ENCODE peak calls at places on chromosomes 6 and 20, in four cellular contexts. One of them, this sample, is unnamed. For H3K9me3, the result is how much of the 10 kb centered on the place peaks cover.

GRCh38 chr6:131749023-131749422 is 38.2 kb upstream of the CTAGE9 start:
- DNase-seq in stomach: no peak
- DNase-seq in A549: no peak
- DNase-seq in CD8-positive, alpha-beta memory T cell: no peak
- DNase-seq in this sample: no peak

GRCh38 chr6:2793491-2794151 is 28.4 kb downstream of the WRNIP1 start:
- DNase-seq in stomach: peak
- DNase-seq in CD8-positive, alpha-beta memory T cell: no peak
- DNase-seq in A549: no peak
- DNase-seq in this sample: no peak

GRCh38 chr6:32967151-32968091 is 973 bp upstream of the BRD2 start:
- DNase-seq in A549: no peak
- DNase-seq in stomach: no peak
- DNase-seq in CD8-positive, alpha-beta memory T cell: no peak
- DNase-seq in this sample: no peak

GRCh38 chr20:36084897-36085617 is 69.5 kb upstream of the EPB41L1 start:
- DNase-seq in A549: peak
- DNase-seq in CD8-positive, alpha-beta memory T cell: no peak
- DNase-seq in stomach: no peak
- DNase-seq in this sample: no peak

GRCh38 chr6:105326216-105326615 is 76.7 kb downstream of the PREP start:
- DNase-seq in A549: no peak
- DNase-seq in stomach: peak
- DNase-seq in CD8-positive, alpha-beta memory T cell: no peak
- DNase-seq in this sample: no peak

GRCh38 chr6:1870267-1870666 is 260.6 kb downstream of the FOXC1 start:
- DNase-seq in CD8-positive, alpha-beta memory T cell: no peak
- DNase-seq in A549: no peak
- DNase-seq in stomach: no peak
- DNase-seq in this sample: no peak

GRCh38 chr6:132446136-132446535 is 44.9 kb upstream of the MOXD1 start:
- DNase-seq in CD8-positive, alpha-beta memory T cell: no peak
- DNase-seq in stomach: no peak
- DNase-seq in A549: no peak
- DNase-seq in this sample: no peak

GRCh38 chr20:53080969-53081871 is 109.1 kb downstream of the TSHZ2 start:
- DNase-seq in A549: no peak
- DNase-seq in stomach: peak
- DNase-seq in CD8-positive, alpha-beta memory T cell: no peak
- DNase-seq in this sample: no peak

GRCh38 chr20:49724637-49725606 is 11.2 kb upstream of the B4GALT5 start:
- DNase-seq in stomach: no peak
- DNase-seq in A549: no peak
- DNase-seq in CD8-positive, alpha-beta memory T cell: peak
- DNase-seq in this sample: no peak

GRCh38 chr6:35601331-35602132 is 87.2 kb downstream of the FKBP5 start:
- DNase-seq in A549: peak
- DNase-seq in CD8-positive, alpha-beta memory T cell: peak
- DNase-seq in stomach: peak
- DNase-seq in this sample: peak

GRCh38 chr6:153727910-153728309 is 311.1 kb upstream of the OPRM1 start:
- DNase-seq in CD8-positive, alpha-beta memory T cell: no peak
- DNase-seq in A549: no peak
- DNase-seq in stomach: no peak
- DNase-seq in this sample: no peak

GRCh38 chr6:33886673-33887144 is 82.9 kb upstream of the MLN start:
- DNase-seq in A549: no peak
- DNase-seq in CD8-positive, alpha-beta memory T cell: no peak
- DNase-seq in stomach: no peak
- DNase-seq in this sample: no peak

GRCh38 chr20:33460711-33461110 is 17.1 kb upstream of the SNTA1 start:
- DNase-seq in CD8-positive, alpha-beta memory T cell: no peak
- DNase-seq in A549: no peak
- DNase-seq in stomach: no peak
- DNase-seq in this sample: no peak

GRCh38 chr6:79544939-79545450 is 7.8 kb upstream of the LCA5 start:
- DNase-seq in stomach: peak
- DNase-seq in A549: peak
- DNase-seq in CD8-positive, alpha-beta memory T cell: no peak
- DNase-seq in this sample: no peak

GRCh38 chr6:46323966-46324622 is 153.3 kb upstream of the ENPP5 start:
- DNase-seq in stomach: no peak
- DNase-seq in A549: no peak
- DNase-seq in CD8-positive, alpha-beta memory T cell: no peak
- DNase-seq in this sample: no peak

GRCh38 chr6:225121-225721 is 67.1 kb upstream of the DUSP22 start:
- DNase-seq in stomach: no peak
- DNase-seq in CD8-positive, alpha-beta memory T cell: no peak
- DNase-seq in A549: no peak
- DNase-seq in this sample: no peak

GRCh38 chr6:79713701-79714322 is 82.7 kb downstream of the SH3BGRL2 start:
- DNase-seq in A549: peak
- DNase-seq in CD8-positive, alpha-beta memory T cell: no peak
- DNase-seq in stomach: peak
- DNase-seq in this sample: no peak

GRCh38 chr6:63352587-63353281 is 33.0 kb upstream of the LGSN start:
- DNase-seq in stomach: peak
- DNase-seq in CD8-positive, alpha-beta memory T cell: no peak
- DNase-seq in A549: no peak
- DNase-seq in this sample: no peak

GRCh38 chr6:154815938-154816820 is 83.0 kb downstream of the SCAF8 start:
- DNase-seq in stomach: no peak
- DNase-seq in A549: no peak
- DNase-seq in CD8-positive, alpha-beta memory T cell: no peak
- DNase-seq in this sample: no peak

GRCh38 chr6:135227349-135227748 is 46.2 kb downstream of the MYB start:
- DNase-seq in A549: no peak
- DNase-seq in stomach: no peak
- DNase-seq in CD8-positive, alpha-beta memory T cell: no peak
- DNase-seq in this sample: no peak

GRCh38 chr6:79797912-79798311 is 149.4 kb downstream of the ELOVL4 start:
- DNase-seq in stomach: no peak
- DNase-seq in A549: no peak
- DNase-seq in CD8-positive, alpha-beta memory T cell: no peak
- DNase-seq in this sample: no peak

GRCh38 chr6:100229512-100229911 is 235.2 kb downstream of the SIM1 start:
- DNase-seq in CD8-positive, alpha-beta memory T cell: no peak
- DNase-seq in A549: no peak
- DNase-seq in stomach: no peak
- DNase-seq in this sample: no peak

GRCh38 chr6:142902636-142903053 is 42.3 kb downstream of the HIVEP2 start:
- DNase-seq in CD8-positive, alpha-beta memory T cell: peak
- DNase-seq in stomach: peak
- DNase-seq in A549: no peak
- DNase-seq in this sample: peak

GRCh38 chr20:17210983-17211382 is 15.9 kb upstream of the PCSK2 start:
- DNase-seq in CD8-positive, alpha-beta memory T cell: no peak
- DNase-seq in stomach: no peak
- DNase-seq in A549: no peak
- DNase-seq in this sample: no peak

GRCh38 chr6:31178143-31179041 is 7.9 kb upstream of the POU5F1 start:
- DNase-seq in A549: no peak
- DNase-seq in stomach: no peak
- DNase-seq in CD8-positive, alpha-beta memory T cell: no peak
- DNase-seq in this sample: no peak

GRCh38 chr6:166556871-166557322 is 29.6 kb downstream of the RAMACL start:
- DNase-seq in stomach: peak
- DNase-seq in A549: peak
- DNase-seq in CD8-positive, alpha-beta memory T cell: no peak
- DNase-seq in this sample: no peak

GRCh38 chr6:145787688-145788087 is 26.9 kb downstream of the FBXO30 start:
- DNase-seq in stomach: no peak
- DNase-seq in A549: no peak
- DNase-seq in CD8-positive, alpha-beta memory T cell: no peak
- DNase-seq in this sample: no peak

GRCh38 chr6:36383608-36384007 is 3.9 kb downstream of the ETV7 start:
- DNase-seq in A549: peak
- DNase-seq in CD8-positive, alpha-beta memory T cell: no peak
- DNase-seq in stomach: no peak
- DNase-seq in this sample: no peak

GRCh38 chr6:87944541-87944954 is 103.1 kb upstream of the SPACA1 start:
- DNase-seq in A549: peak
- DNase-seq in stomach: peak
- DNase-seq in CD8-positive, alpha-beta memory T cell: no peak
- DNase-seq in this sample: no peak

GRCh38 chr6:11653028-11653583 is 115.6 kb downstream of the TMEM170B start:
- DNase-seq in CD8-positive, alpha-beta memory T cell: no peak
- DNase-seq in A549: peak
- DNase-seq in stomach: no peak
- DNase-seq in this sample: no peak

GRCh38 chr6:130896249-130896648 is 69.0 kb downstream of the SMLR1 start:
- DNase-seq in stomach: no peak
- DNase-seq in CD8-positive, alpha-beta memory T cell: no peak
- DNase-seq in A549: no peak
- DNase-seq in this sample: no peak

GRCh38 chr6:41073968-41074691 is 1.4 kb downstream of the NFYA start:
- DNase-seq in A549: no peak
- DNase-seq in stomach: no peak
- DNase-seq in CD8-positive, alpha-beta memory T cell: no peak
- DNase-seq in this sample: no peak

GRCh38 chr6:52263709-52264320 is 19.5 kb upstream of the IL17F start:
- DNase-seq in stomach: peak
- DNase-seq in CD8-positive, alpha-beta memory T cell: peak
- DNase-seq in A549: peak
- DNase-seq in this sample: peak

GRCh38 chr6:96721227-96721626 is 116.0 kb downstream of the GPR63 start:
- DNase-seq in A549: no peak
- DNase-seq in CD8-positive, alpha-beta memory T cell: no peak
- DNase-seq in stomach: no peak
- DNase-seq in this sample: no peak

GRCh38 chr20:61588356-61589054 is 336.4 kb downstream of the CDH4 start:
- DNase-seq in stomach: no peak
- DNase-seq in CD8-positive, alpha-beta memory T cell: no peak
- DNase-seq in A549: peak
- DNase-seq in this sample: no peak

GRCh38 chr6:165223736-165224135 is 85.7 kb downstream of the C6orf118 start:
- DNase-seq in A549: no peak
- DNase-seq in stomach: no peak
- DNase-seq in CD8-positive, alpha-beta memory T cell: no peak
- DNase-seq in this sample: no peak
- H3K9me3 ChIP-seq in A549: under half
- H3K9me3 ChIP-seq in stomach: under half
- H3K9me3 ChIP-seq in CD8-positive, alpha-beta memory T cell: under half
- H3K9me3 ChIP-seq in this sample: under half

GRCh38 chr6:163260111-163260895 is 154.2 kb upstream of the QKI start:
- DNase-seq in CD8-positive, alpha-beta memory T cell: no peak
- DNase-seq in A549: no peak
- DNase-seq in stomach: no peak
- DNase-seq in this sample: no peak

GRCh38 chr6:163259689-163260088 is 154.8 kb upstream of the QKI start:
- DNase-seq in stomach: no peak
- DNase-seq in A549: no peak
- DNase-seq in CD8-positive, alpha-beta memory T cell: no peak
- DNase-seq in this sample: no peak

GRCh38 chr6:163261361-163261760 is 153.2 kb upstream of the QKI start:
- DNase-seq in A549: no peak
- DNase-seq in CD8-positive, alpha-beta memory T cell: no peak
- DNase-seq in stomach: no peak
- DNase-seq in this sample: no peak

GRCh38 chr6:163262080-163262479 is 152.4 kb upstream of the QKI start:
- DNase-seq in CD8-positive, alpha-beta memory T cell: no peak
- DNase-seq in A549: no peak
- DNase-seq in stomach: no peak
- DNase-seq in this sample: no peak

GRCh38 chr6:163260911-163261310 is 153.6 kb upstream of the QKI start:
- DNase-seq in CD8-positive, alpha-beta memory T cell: no peak
- DNase-seq in stomach: no peak
- DNase-seq in A549: no peak
- DNase-seq in this sample: no peak
- H3K9me3 ChIP-seq in CD8-positive, alpha-beta memory T cell: under half
- H3K9me3 ChIP-seq in stomach: under half
- H3K9me3 ChIP-seq in A549: under half
- H3K9me3 ChIP-seq in this sample: under half

GRCh38 chr6:137213813-137214212 is 5.4 kb downstream of the IFNGR1 start:
- DNase-seq in A549: no peak
- DNase-seq in CD8-positive, alpha-beta memory T cell: no peak
- DNase-seq in stomach: no peak
- DNase-seq in this sample: no peak
- H3K9me3 ChIP-seq in A549: under half
- H3K9me3 ChIP-seq in CD8-positive, alpha-beta memory T cell: under half
- H3K9me3 ChIP-seq in stomach: under half
- H3K9me3 ChIP-seq in this sample: under half

GRCh38 chr20:23224806-23225205 is 125.8 kb upstream of the NXT1 start:
- DNase-seq in stomach: no peak
- DNase-seq in CD8-positive, alpha-beta memory T cell: no peak
- DNase-seq in A549: no peak
- DNase-seq in this sample: no peak

GRCh38 chr20:23226612-23227265 is 123.9 kb upstream of the NXT1 start:
- DNase-seq in stomach: no peak
- DNase-seq in CD8-positive, alpha-beta memory T cell: no peak
- DNase-seq in A549: no peak
- DNase-seq in this sample: no peak

GRCh38 chr20:23223908-23224307 is 126.7 kb upstream of the NXT1 start:
- DNase-seq in stomach: no peak
- DNase-seq in CD8-positive, alpha-beta memory T cell: no peak
- DNase-seq in A549: no peak
- DNase-seq in this sample: no peak

GRCh38 chr20:23225407-23226060 is 125.1 kb upstream of the NXT1 start:
- DNase-seq in CD8-positive, alpha-beta memory T cell: no peak
- DNase-seq in A549: peak
- DNase-seq in stomach: peak
- DNase-seq in this sample: no peak

GRCh38 chr20:23222531-23223200 is 127.9 kb upstream of the NXT1 start:
- DNase-seq in stomach: no peak
- DNase-seq in A549: no peak
- DNase-seq in CD8-positive, alpha-beta memory T cell: no peak
- DNase-seq in this sample: no peak
- H3K9me3 ChIP-seq in stomach: under half
- H3K9me3 ChIP-seq in A549: under half
- H3K9me3 ChIP-seq in CD8-positive, alpha-beta memory T cell: under half
- H3K9me3 ChIP-seq in this sample: under half

GRCh38 chr6:168535711-168536110 is 94.7 kb downstream of the SMOC2 start:
- DNase-seq in stomach: no peak
- DNase-seq in CD8-positive, alpha-beta memory T cell: no peak
- DNase-seq in A549: no peak
- DNase-seq in this sample: no peak

GRCh38 chr6:168534265-168534664 is 93.3 kb downstream of the SMOC2 start:
- DNase-seq in A549: no peak
- DNase-seq in stomach: no peak
- DNase-seq in CD8-positive, alpha-beta memory T cell: no peak
- DNase-seq in this sample: no peak

GRCh38 chr6:168536665-168537249 is 95.8 kb downstream of the SMOC2 start:
- DNase-seq in A549: no peak
- DNase-seq in CD8-positive, alpha-beta memory T cell: no peak
- DNase-seq in stomach: no peak
- DNase-seq in this sample: no peak

GRCh38 chr6:168537485-168537884 is 96.5 kb downstream of the SMOC2 start:
- DNase-seq in stomach: no peak
- DNase-seq in CD8-positive, alpha-beta memory T cell: no peak
- DNase-seq in A549: no peak
- DNase-seq in this sample: no peak

GRCh38 chr6:168536196-168536595 is 95.2 kb downstream of the SMOC2 start:
- DNase-seq in stomach: no peak
- DNase-seq in CD8-positive, alpha-beta memory T cell: no peak
- DNase-seq in A549: no peak
- DNase-seq in this sample: no peak
- H3K9me3 ChIP-seq in stomach: under half
- H3K9me3 ChIP-seq in CD8-positive, alpha-beta memory T cell: under half
- H3K9me3 ChIP-seq in A549: under half
- H3K9me3 ChIP-seq in this sample: under half